ENCODE peak calls at places on chromosomes 3 and 15, in nine cellular contexts. One of them, this sample, is unnamed.

GRCh38 chr3:132245547-132245946 is 71.7 kb upstream of the ACP3 start:
- DNase-seq in anterior cingulate cortex: no peak
- DNase-seq in NAMALWA: no peak
- DNase-seq in T-helper 22 cell: no peak
- DNase-seq in LoVo: no peak
- DNase-seq in cortex of kidney: no peak
- DNase-seq in GM13976: no peak
- DNase-seq in amniotic stem cell: no peak
- DNase-seq in AG09319: no peak
- DNase-seq in this sample: no peak

GRCh38 chr3:43995929-43996378 is 245.7 kb upstream of the TOPAZ1 start:
- DNase-seq in AG09319: no peak
- DNase-seq in T-helper 22 cell: no peak
- DNase-seq in amniotic stem cell: no peak
- DNase-seq in cortex of kidney: no peak
- DNase-seq in anterior cingulate cortex: no peak
- DNase-seq in NAMALWA: no peak
- DNase-seq in GM13976: peak; percentile 43
- DNase-seq in LoVo: no peak
- DNase-seq in this sample: no peak

GRCh38 chr3:126261037-126261436 is 80.7 kb upstream of the ALDH1L1 start:
- DNase-seq in anterior cingulate cortex: no peak
- DNase-seq in NAMALWA: peak; percentile 79
- DNase-seq in cortex of kidney: no peak
- DNase-seq in GM13976: no peak
- DNase-seq in amniotic stem cell: no peak
- DNase-seq in AG09319: peak; percentile 60
- DNase-seq in LoVo: peak; percentile 22
- DNase-seq in T-helper 22 cell: no peak
- DNase-seq in this sample: peak; percentile 75

GRCh38 chr3:69201658-69202057 is 79.3 kb upstream of the LMOD3 start:
- DNase-seq in T-helper 22 cell: no peak
- DNase-seq in AG09319: no peak
- DNase-seq in amniotic stem cell: no peak
- DNase-seq in cortex of kidney: no peak
- DNase-seq in NAMALWA: no peak
- DNase-seq in GM13976: no peak
- DNase-seq in LoVo: no peak
- DNase-seq in anterior cingulate cortex: no peak
- DNase-seq in this sample: no peak

GRCh38 chr15:68518046-68518445 is 60.7 kb upstream of the CORO2B start:
- DNase-seq in amniotic stem cell: no peak
- DNase-seq in GM13976: no peak
- DNase-seq in T-helper 22 cell: no peak
- DNase-seq in LoVo: no peak
- DNase-seq in anterior cingulate cortex: peak; percentile 28
- DNase-seq in NAMALWA: no peak
- DNase-seq in AG09319: no peak
- DNase-seq in cortex of kidney: no peak
- DNase-seq in this sample: no peak

GRCh38 chr3:185152433-185153169 is at the start of gene C3orf70:
- DNase-seq in AG09319: no peak
- DNase-seq in GM13976: peak; percentile 61
- DNase-seq in anterior cingulate cortex: peak; percentile 73
- DNase-seq in NAMALWA: no peak
- DNase-seq in T-helper 22 cell: no peak
- DNase-seq in LoVo: peak; percentile 44
- DNase-seq in cortex of kidney: no peak
- DNase-seq in amniotic stem cell: peak; percentile 10
- DNase-seq in this sample: no peak

GRCh38 chr3:8238434-8238833 is 263.2 kb upstream of the LMCD1 start:
- DNase-seq in NAMALWA: no peak
- DNase-seq in T-helper 22 cell: no peak
- DNase-seq in AG09319: no peak
- DNase-seq in LoVo: no peak
- DNase-seq in anterior cingulate cortex: no peak
- DNase-seq in cortex of kidney: no peak
- DNase-seq in amniotic stem cell: no peak
- DNase-seq in GM13976: no peak
- DNase-seq in this sample: no peak

GRCh38 chr3:128190501-128190900 is 37.2 kb downstream of the EEFSEC start:
- DNase-seq in T-helper 22 cell: no peak
- DNase-seq in NAMALWA: no peak
- DNase-seq in cortex of kidney: no peak
- DNase-seq in GM13976: no peak
- DNase-seq in amniotic stem cell: no peak
- DNase-seq in LoVo: no peak
- DNase-seq in AG09319: no peak
- DNase-seq in anterior cingulate cortex: no peak
- DNase-seq in this sample: no peak

GRCh38 chr15:39741258-39741657 is 41.4 kb downstream of the FSIP1 start:
- DNase-seq in anterior cingulate cortex: no peak
- DNase-seq in cortex of kidney: no peak
- DNase-seq in NAMALWA: no peak
- DNase-seq in amniotic stem cell: no peak
- DNase-seq in T-helper 22 cell: no peak
- DNase-seq in LoVo: no peak
- DNase-seq in GM13976: no peak
- DNase-seq in AG09319: no peak
- DNase-seq in this sample: no peak

GRCh38 chr15:78321041-78321570 is 19.0 kb upstream of the CRABP1 start:
- DNase-seq in LoVo: no peak
- DNase-seq in AG09319: no peak
- DNase-seq in cortex of kidney: no peak
- DNase-seq in T-helper 22 cell: no peak
- DNase-seq in amniotic stem cell: no peak
- DNase-seq in NAMALWA: no peak
- DNase-seq in anterior cingulate cortex: no peak
- DNase-seq in GM13976: no peak
- DNase-seq in this sample: no peak

GRCh38 chr3:181707980-181708379 is 3.7 kb upstream of the SOX2 start:
- DNase-seq in LoVo: no peak
- DNase-seq in cortex of kidney: no peak
- DNase-seq in GM13976: no peak
- DNase-seq in anterior cingulate cortex: no peak
- DNase-seq in T-helper 22 cell: no peak
- DNase-seq in AG09319: no peak
- DNase-seq in NAMALWA: no peak
- DNase-seq in amniotic stem cell: no peak
- DNase-seq in this sample: no peak

GRCh38 chr3:136547293-136547692 is 204.9 kb downstream of the STAG1 start:
- DNase-seq in AG09319: no peak
- DNase-seq in anterior cingulate cortex: no peak
- DNase-seq in amniotic stem cell: no peak
- DNase-seq in T-helper 22 cell: no peak
- DNase-seq in LoVo: no peak
- DNase-seq in NAMALWA: no peak
- DNase-seq in cortex of kidney: no peak
- DNase-seq in GM13976: no peak
- DNase-seq in this sample: peak; percentile 58

GRCh38 chr3:12557472-12558105 is 702 bp downstream of the MKRN2 start:
- DNase-seq in T-helper 22 cell: no peak
- DNase-seq in NAMALWA: no peak
- DNase-seq in LoVo: peak; percentile 12
- DNase-seq in AG09319: no peak
- DNase-seq in anterior cingulate cortex: no peak
- DNase-seq in GM13976: no peak
- DNase-seq in cortex of kidney: no peak
- DNase-seq in amniotic stem cell: no peak
- DNase-seq in this sample: peak; percentile 57

GRCh38 chr3:128383316-128384235 is 83.1 kb downstream of the DNAJB8 start:
- DNase-seq in NAMALWA: peak; percentile 37
- DNase-seq in LoVo: peak; percentile 90
- DNase-seq in cortex of kidney: no peak
- DNase-seq in T-helper 22 cell: no peak
- DNase-seq in anterior cingulate cortex: no peak
- DNase-seq in GM13976: no peak
- DNase-seq in amniotic stem cell: no peak
- DNase-seq in AG09319: no peak
- DNase-seq in this sample: peak; percentile 62

GRCh38 chr15:28896944-28897343 is 11.2 kb downstream of the APBA2 start:
- DNase-seq in NAMALWA: no peak
- DNase-seq in GM13976: no peak
- DNase-seq in amniotic stem cell: peak; percentile 62
- DNase-seq in T-helper 22 cell: no peak
- DNase-seq in AG09319: peak; percentile 45
- DNase-seq in cortex of kidney: no peak
- DNase-seq in LoVo: no peak
- DNase-seq in anterior cingulate cortex: no peak
- DNase-seq in this sample: no peak

GRCh38 chr15:69973102-69973714 is 124.5 kb downstream of the TLE3 start:
- DNase-seq in T-helper 22 cell: no peak
- DNase-seq in amniotic stem cell: peak; percentile 5
- DNase-seq in anterior cingulate cortex: no peak
- DNase-seq in cortex of kidney: no peak
- DNase-seq in GM13976: peak; percentile 42
- DNase-seq in AG09319: no peak
- DNase-seq in LoVo: peak; percentile 71
- DNase-seq in NAMALWA: peak; percentile 46
- DNase-seq in this sample: peak; percentile 85

GRCh38 chr15:58650102-58650501 is 99.4 kb downstream of the ADAM10 start:
- DNase-seq in AG09319: no peak
- DNase-seq in T-helper 22 cell: no peak
- DNase-seq in NAMALWA: no peak
- DNase-seq in GM13976: no peak
- DNase-seq in amniotic stem cell: no peak
- DNase-seq in cortex of kidney: no peak
- DNase-seq in anterior cingulate cortex: no peak
- DNase-seq in LoVo: no peak
- DNase-seq in this sample: no peak

GRCh38 chr3:71509024-71509423 is 74.5 kb downstream of the FOXP1 start:
- DNase-seq in anterior cingulate cortex: no peak
- DNase-seq in LoVo: no peak
- DNase-seq in amniotic stem cell: no peak
- DNase-seq in NAMALWA: no peak
- DNase-seq in T-helper 22 cell: no peak
- DNase-seq in cortex of kidney: no peak
- DNase-seq in AG09319: no peak
- DNase-seq in GM13976: no peak
- DNase-seq in this sample: no peak

GRCh38 chr15:23859008-23859407 is 171.9 kb upstream of the NDN start:
- DNase-seq in anterior cingulate cortex: no peak
- DNase-seq in amniotic stem cell: no peak
- DNase-seq in GM13976: no peak
- DNase-seq in T-helper 22 cell: no peak
- DNase-seq in LoVo: no peak
- DNase-seq in NAMALWA: no peak
- DNase-seq in cortex of kidney: no peak
- DNase-seq in AG09319: no peak
- DNase-seq in this sample: no peak

GRCh38 chr3:54557538-54558419 is 370.1 kb downstream of the LRTM1 start:
- DNase-seq in NAMALWA: no peak
- DNase-seq in T-helper 22 cell: no peak
- DNase-seq in LoVo: peak; percentile 35
- DNase-seq in anterior cingulate cortex: no peak
- DNase-seq in AG09319: no peak
- DNase-seq in cortex of kidney: no peak
- DNase-seq in amniotic stem cell: no peak
- DNase-seq in GM13976: no peak
- DNase-seq in this sample: no peak

GRCh38 chr3:45664558-45664957 is 24.6 kb upstream of the SACM1L start:
- DNase-seq in GM13976: peak; percentile 77
- DNase-seq in NAMALWA: peak; percentile 70
- DNase-seq in AG09319: no peak
- DNase-seq in amniotic stem cell: no peak
- DNase-seq in T-helper 22 cell: peak; percentile 38
- DNase-seq in cortex of kidney: no peak
- DNase-seq in LoVo: no peak
- DNase-seq in anterior cingulate cortex: no peak
- DNase-seq in this sample: peak; percentile 66

This sample was measured in Karpas-422.